ENCODE peak calls at places on chromosomes 16 and 17, in eight cellular contexts. F is PC-3; U is GM12865; M is Peyer's patch; S is CD8-positive, alpha-beta T cell; Q is fibroblast of lung; E is AG04450; L is lower lobe of right lung. I is an unnamed sample.

GRCh38 chr17:76843703-76844484 is 24.3 kb upstream of the MGAT5B start:
- DNase-seq in M (no peak), Q (no peak), F (peak), S (no peak), L (no peak), U (no peak), E (no peak), I (no peak)

GRCh38 chr17:42709561-42709960 is 27.2 kb downstream of the CNTNAP1 start:
- DNase-seq in Q (no peak), M (no peak), U (no peak), E (no peak), F (no peak), L (no peak), S (no peak), I (no peak)

GRCh38 chr16:55976815-55977214 is 101.6 kb upstream of the CES5A start:
- DNase-seq in L (no peak), U (no peak), M (no peak), F (no peak), Q (no peak), S (no peak), E (no peak), I (no peak)

GRCh38 chr17:10151667-10152496 is 46.5 kb downstream of the GAS7 start:
- DNase-seq in E (no peak), L (peak), Q (no peak), M (peak), F (no peak), S (no peak), U (peak), I (no peak)

GRCh38 chr16:88384222-88385111 is 1.7 kb downstream of the ZNF469 start:
- DNase-seq in F (no peak), S (no peak), M (no peak), E (no peak), Q (no peak), U (no peak), L (peak), I (no peak)

GRCh38 chr16:69865701-69866100 is 85.4 kb upstream of the CLEC18A start:
- DNase-seq in M (no peak), U (no peak), E (peak), Q (peak), L (no peak), S (no peak), F (no peak), I (no peak)

GRCh38 chr17:76727745-76728456 is 1.3 kb downstream of the METTL23 start:
- DNase-seq in M (peak), L (no peak), F (no peak), E (no peak), U (peak), Q (peak), S (no peak), I (no peak)

GRCh38 chr16:15950167-15950854 is 895 bp downstream of the ABCC1 start:
- DNase-seq in Q (peak), U (peak), S (peak), L (no peak), F (peak), M (peak), E (no peak), I (no peak)

GRCh38 chr17:65183736-65184135 is 46.6 kb downstream of the RGS9 start:
- DNase-seq in S (no peak), U (no peak), L (no peak), M (no peak), Q (no peak), F (peak), E (no peak), I (no peak)

GRCh38 chr16:58467915-58468314 is 32.0 kb upstream of the NDRG4 start:
- DNase-seq in F (no peak), L (no peak), Q (no peak), M (no peak), S (no peak), E (no peak), U (no peak), I (no peak)

GRCh38 chr17:4940625-4941021 is 555 bp downstream of the RNF167 start:
- DNase-seq in F (no peak), Q (no peak), E (no peak), U (peak), M (peak), L (no peak), S (peak), I (no peak)

GRCh38 chr16:29926675-29927522 is 873 bp upstream of the KCTD13 start:
- DNase-seq in E (no peak), F (peak), U (no peak), L (no peak), S (no peak), Q (peak), M (peak), I (no peak)

GRCh38 chr17:17971431-17972125 is 622 bp downstream of the TOM1L2 start:
- DNase-seq in Q (no peak), F (no peak), E (no peak), S (no peak), M (peak), U (peak), L (peak), I (no peak)

GRCh38 chr17:51500454-51500853 is 240.1 kb downstream of the UTP18 start:
- DNase-seq in L (no peak), Q (no peak), F (no peak), S (no peak), U (no peak), M (no peak), E (no peak), I (no peak)

GRCh38 chr16:31390504-31391043 is 2.6 kb upstream of the ITGAD start:
- DNase-seq in S (no peak), Q (no peak), U (no peak), L (no peak), F (no peak), M (no peak), E (no peak), I (no peak)

GRCh38 chr17:66684256-66684655 is 150.7 kb upstream of the CACNG5 start:
- DNase-seq in Q (no peak), F (peak), S (no peak), L (no peak), M (peak), U (no peak), E (no peak), I (no peak)

GRCh38 chr17:75323043-75323591 is 33.9 kb upstream of the SLC25A19 start:
- DNase-seq in E (peak), L (peak), M (peak), F (peak), U (peak), Q (peak), S (peak), I (peak)

GRCh38 chr17:79023886-79024771 is at the start of gene C1QTNF1:
- DNase-seq in Q (peak), L (peak), E (no peak), M (peak), F (peak), U (peak), S (peak), I (no peak)

GRCh38 chr17:42548070-42548837 is 4.5 kb upstream of the HSD17B1 start:
- DNase-seq in M (peak), L (peak), F (peak), S (peak), E (no peak), Q (no peak), U (peak), I (no peak)

GRCh38 chr16:87146676-87147075 is 170.5 kb downstream of the C16orf95 start:
- DNase-seq in L (no peak), M (no peak), Q (no peak), F (no peak), E (no peak), U (no peak), S (no peak), I (no peak)

GRCh38 chr17:68385490-68386215 is 71.6 kb downstream of the WIPI1 start:
- DNase-seq in Q (no peak), L (no peak), M (no peak), F (no peak), S (no peak), U (no peak), E (no peak), I (no peak)

GRCh38 chr16:50371936-50372595 is 3.3 kb upstream of the BRD7 start:
- DNase-seq in Q (peak), U (peak), E (no peak), M (no peak), F (no peak), S (no peak), L (no peak), I (no peak)

GRCh38 chr16:68412061-68412460 is 36.2 kb downstream of the SMPD3 start:
- DNase-seq in M (no peak), F (no peak), S (no peak), U (no peak), Q (no peak), E (no peak), L (peak), I (no peak)

GRCh38 chr17:17841620-17842025 is 4.8 kb upstream of the SREBF1 start:
- DNase-seq in U (no peak), S (no peak), Q (no peak), M (no peak), F (no peak), E (no peak), L (peak), I (no peak)

DNA sequence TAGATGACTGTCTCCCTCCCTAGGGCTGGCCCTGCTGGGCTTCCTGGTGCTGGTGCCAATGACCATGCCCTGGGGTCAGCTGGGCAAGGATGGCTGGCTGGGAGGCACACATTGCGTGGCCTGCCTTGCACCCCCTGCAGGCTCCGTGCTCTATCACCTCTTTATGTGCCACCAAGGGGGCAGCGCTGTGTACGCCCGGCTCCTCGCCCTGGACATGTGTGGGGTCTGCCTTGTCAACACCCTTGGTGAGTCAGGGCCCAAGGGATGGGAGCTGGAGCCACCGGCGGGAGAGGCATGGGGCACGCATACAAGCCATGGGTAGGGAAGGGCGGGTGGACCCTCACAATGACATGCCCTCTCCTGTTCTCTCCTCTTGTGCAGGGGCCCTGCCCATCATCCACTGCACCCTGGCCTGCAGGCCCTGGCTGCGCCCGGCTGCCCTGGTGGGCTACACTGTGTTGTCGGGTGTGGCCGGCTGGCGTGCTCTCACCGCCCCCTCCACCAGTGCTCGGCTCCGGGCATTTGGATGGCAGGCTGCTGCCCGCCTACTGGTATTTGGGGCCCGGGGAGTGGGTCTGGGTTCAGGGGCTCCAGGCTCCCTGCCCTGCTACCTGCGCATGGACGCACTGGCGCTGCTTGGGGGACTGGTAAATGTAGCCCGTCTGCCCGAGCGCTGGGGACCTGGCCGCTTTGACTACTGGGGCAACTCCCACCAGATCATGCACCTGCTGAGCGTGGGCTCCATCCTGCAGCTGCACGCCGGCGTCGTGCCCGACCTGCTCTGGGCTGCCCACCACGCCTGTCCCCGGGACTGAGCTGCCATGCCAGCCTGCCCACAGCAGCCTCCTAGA is 2.2 kb downstream of the PAQR4 start:
- DNase-seq in U (no peak), M (no peak), L (no peak), Q (no peak), F (no peak), E (no peak), S (no peak), I (no peak)
- H3K4me3 ChIP-seq in U (no peak), M (no peak), L (no peak), Q (no peak), F (peak), E (no peak), S (no peak), I (no peak)

DNA sequence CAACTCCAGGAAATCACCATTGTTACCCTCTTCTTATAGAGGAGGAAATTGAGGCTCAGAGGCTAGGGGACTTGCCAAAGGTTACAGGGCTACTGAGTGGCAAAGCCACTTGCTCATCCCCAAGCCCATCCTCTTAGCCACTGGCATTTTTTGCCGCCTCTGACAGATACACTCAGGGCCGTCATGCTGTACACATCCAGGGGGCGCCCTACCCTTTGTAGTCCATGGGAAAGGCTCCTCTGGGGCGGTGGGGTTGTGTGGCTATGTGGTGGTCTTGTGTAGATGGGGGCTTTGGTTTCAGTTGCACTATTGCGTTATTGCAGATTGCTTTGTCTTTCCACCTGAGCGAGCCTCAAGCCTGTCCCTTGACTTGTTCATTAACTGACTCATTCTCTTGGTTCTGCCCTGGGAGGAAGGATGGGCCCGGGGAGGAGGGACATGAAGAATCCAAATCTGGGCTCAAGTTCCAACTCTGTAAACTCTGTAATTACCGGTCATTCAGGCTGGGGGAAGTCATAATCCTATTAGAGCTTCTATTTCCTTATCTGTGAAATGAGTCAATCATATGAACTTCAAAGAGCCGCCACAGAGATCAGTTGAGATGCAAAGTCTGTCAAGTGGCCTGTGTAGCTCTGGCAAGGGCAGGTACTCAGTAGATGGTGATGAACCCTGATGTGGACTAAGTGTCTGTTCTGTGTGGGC is 2.8 kb downstream of the NOS2 start:
- DNase-seq in S (no peak), U (no peak), M (peak), E (no peak), Q (no peak), L (peak), F (no peak), I (no peak)
- TF ChIP-seq CTCF in S (no peak), U (no peak), M (no peak), E (no peak), Q (no peak), L (no peak), F (peak), I (no peak)

GRCh38 chr17:7916799-7917198 is 710 bp upstream of the RNF227 start:
- DNase-seq in L (no peak), S (peak), E (no peak), M (no peak), F (no peak), U (no peak), Q (no peak), I (peak)

GRCh38 chr17:7923290-7923628 is 6.4 kb downstream of the KCNAB3 start:
- DNase-seq in L (no peak), E (no peak), M (peak), Q (no peak), S (no peak), F (no peak), U (no peak), I (no peak)

GRCh38 chr17:7927596-7927995 is 2.1 kb downstream of the KCNAB3 start:
- DNase-seq in Q (no peak), F (no peak), U (no peak), E (no peak), L (no peak), M (no peak), S (no peak), I (no peak)

DNA sequence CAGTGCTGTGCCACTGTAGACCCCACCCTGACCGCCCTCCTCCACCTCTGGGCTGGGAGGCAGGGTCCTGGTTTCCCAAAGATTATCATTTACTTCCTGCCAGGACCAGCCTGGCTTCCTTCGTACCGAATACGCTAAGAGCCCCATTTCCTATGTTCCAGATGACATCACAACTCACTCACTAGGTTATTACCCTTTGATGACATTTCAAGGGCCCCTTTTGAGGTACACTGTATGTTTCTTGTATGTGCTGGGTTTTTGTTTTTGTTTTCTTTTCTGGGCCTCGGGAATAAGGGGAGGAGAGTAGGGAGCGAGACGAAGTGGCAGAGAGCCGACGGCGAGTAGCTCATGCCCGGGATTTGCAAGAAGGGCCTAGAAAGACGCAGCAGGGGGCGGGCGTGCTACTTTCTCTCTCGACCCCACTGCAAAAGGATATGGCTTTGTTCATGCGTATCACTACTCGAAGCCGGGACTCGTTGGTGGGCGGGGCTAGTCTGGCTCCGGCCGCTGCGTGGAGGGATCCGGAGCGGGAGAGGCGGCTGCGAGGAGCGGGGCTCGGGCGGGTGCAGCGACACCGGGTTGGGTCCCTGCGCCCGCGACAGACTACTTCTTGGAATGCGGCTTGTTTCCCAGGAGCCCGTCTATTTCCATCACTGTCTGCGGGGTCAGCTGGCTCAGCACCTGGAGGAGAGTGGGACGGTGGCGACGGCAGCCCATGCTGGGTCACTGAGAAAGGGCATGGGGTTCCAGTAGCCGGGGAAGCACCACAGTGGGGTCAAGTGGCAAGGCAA is 6.6 kb upstream of the RNF227 start:
- DNase-seq in E (peak), M (peak), F (no peak), U (peak), Q (peak), S (peak), L (peak), I (peak)
- H3K4me3 ChIP-seq in E (peak), M (peak), F (no peak), U (peak), Q (peak), S (peak), L (peak), I (peak)

GRCh38 chr17:58270476-58271290 is 10.1 kb downstream of the MPO start:
- DNase-seq in L (no peak), F (peak), S (no peak), E (no peak), Q (no peak), M (no peak), U (no peak), I (no peak)
- TF ChIP-seq CTCF in L (no peak), F (peak), S (no peak), E (no peak), Q (no peak), M (peak), U (peak), I (peak)

DNA sequence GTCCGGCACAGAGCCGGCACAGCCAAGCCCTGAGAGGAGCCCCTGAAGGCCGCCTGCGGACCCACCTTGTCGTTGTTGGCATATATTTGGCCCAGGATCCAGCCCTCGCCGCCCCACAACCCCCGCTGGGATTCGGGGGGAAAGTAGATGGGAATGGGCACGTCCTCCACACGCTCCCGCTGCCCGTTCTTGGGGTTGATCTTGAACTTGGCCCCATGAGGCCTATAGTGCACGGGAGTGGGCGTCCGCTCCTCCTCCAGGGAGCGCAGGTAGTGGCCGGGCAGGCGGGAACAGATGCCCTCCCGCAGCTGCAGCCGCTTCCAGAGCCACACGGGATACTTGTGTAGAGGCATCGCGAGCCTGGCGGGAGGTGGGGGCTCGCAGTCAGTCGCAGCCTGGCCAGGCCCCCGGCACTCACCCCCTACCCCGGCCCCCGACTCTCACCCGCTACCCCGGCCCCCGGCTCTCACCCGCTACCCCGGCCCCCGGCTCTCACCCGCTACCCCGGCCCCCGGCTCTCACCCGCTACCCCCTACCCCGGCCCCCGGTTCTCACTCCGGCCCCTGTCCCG is 387 bp downstream of the MRPL28 start:
- DNase-seq in F (peak), L (no peak), M (no peak), S (no peak), U (no peak), E (no peak), Q (no peak), I (no peak)
- H3K4me3 ChIP-seq in F (peak), L (peak), M (peak), S (no peak), U (peak), E (peak), Q (peak), I (peak)

DNA sequence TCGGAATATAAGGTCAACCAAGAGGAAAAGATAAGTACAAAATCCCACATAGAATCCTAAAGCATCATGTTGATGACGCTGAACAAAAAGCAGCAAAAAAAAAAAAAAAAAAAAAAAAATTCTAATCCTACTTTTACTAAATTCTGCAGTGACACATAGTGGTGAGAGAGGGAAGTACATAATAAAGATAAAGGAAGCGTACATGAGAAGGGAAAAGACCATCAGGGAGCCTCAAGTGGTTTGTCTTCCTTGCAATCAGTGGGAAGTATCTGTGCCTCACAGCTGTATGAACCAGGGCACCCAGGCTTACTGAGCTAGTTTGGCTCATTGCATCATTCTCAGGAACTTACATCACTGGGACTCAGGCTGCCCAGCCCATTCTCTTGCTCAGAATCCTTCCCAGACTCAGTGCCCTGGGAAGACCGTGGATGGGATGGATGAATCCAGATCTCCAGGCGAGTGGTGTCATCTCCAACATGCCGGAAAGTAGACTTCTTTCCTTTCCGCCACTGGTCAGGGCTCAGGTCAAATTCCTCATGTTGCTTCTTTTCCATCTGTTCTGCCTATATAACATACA is 21.2 kb downstream of the SMG6 start:
- DNase-seq in Q (peak), F (peak), E (peak), U (peak), S (no peak), L (no peak), M (no peak), I (peak)
- TF ChIP-seq CTCF in Q (peak), F (peak), E (peak), U (peak), S (peak), L (peak), M (peak), I (peak)

DNA sequence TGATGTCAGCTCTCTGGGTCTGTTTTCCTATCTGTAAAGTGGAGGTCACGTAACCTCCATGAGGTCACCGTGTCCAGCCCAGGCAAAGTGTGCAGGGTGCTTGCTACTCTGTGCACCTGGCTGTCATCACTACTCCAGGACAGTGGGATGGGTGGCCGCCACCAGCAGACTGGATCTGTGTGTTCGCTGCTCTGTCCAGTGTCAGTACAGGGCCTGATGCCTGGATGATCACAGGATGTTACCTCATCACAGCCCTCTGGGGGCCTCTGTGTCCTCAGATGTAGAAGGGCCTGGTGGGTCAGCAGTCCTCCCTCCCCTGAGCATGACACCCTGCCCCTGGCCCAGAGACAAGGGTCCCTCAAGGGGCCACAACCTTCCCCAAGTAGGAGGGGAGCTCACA is 80.0 kb downstream of the KCNJ18 start:
- DNase-seq in S (no peak), M (no peak), L (no peak), U (no peak), F (no peak), Q (no peak), E (no peak), I (no peak)
- H3K4me3 ChIP-seq in S (no peak), M (no peak), L (no peak), U (no peak), F (no peak), Q (no peak), E (no peak), I (no peak)

I was measured in HFF-Myc.